ENCODE peak calls at places on chromosomes 7 and 10, in seven cellular contexts. V is Right ventricle myocardium superior, O is ureter, J is B cell, Z is MCF 10A, Y is AML-193, N is SJSA1. M is an unnamed sample.
A peak's percentile ranks its signal among the peaks of the same experiment; 100 is the strongest.

GRCh38 chr10:117444497-117445040 is 69.3 kb upstream of the PDZD8 start:
- DNase-seq in V (no peak), O (no peak), J (no peak), Z (no peak), Y (no peak), N (no peak), M (no peak)

GRCh38 chr7:3063016-3063753 is 19.5 kb upstream of the CARD11 start:
- DNase-seq in V (no peak), O (no peak), J (no peak), Z (no peak), Y (no peak), N (no peak), M (no peak)

GRCh38 chr10:22086730-22087364 is 83.3 kb upstream of the DNAJC1 start:
- DNase-seq in V (peak; percentile 94), O (peak; percentile 76), J (no peak), Z (peak; percentile 87), Y (no peak), N (no peak), M (peak; percentile 27)

GRCh38 chr10:112811741-112812551 is 138.1 kb upstream of the TCF7L2 start:
- DNase-seq in V (no peak), O (no peak), J (no peak), Z (peak; percentile 89), Y (no peak), N (peak; percentile 96), M (peak; percentile 93)

GRCh38 chr10:61606971-61607907 is 55.5 kb upstream of the CABCOCO1 start:
- DNase-seq in V (no peak), O (no peak), J (no peak), Z (peak; percentile 36), Y (no peak), N (no peak), M (no peak)

GRCh38 chr10:2949948-2950354 is 117.4 kb upstream of the PFKP start:
- DNase-seq in V (no peak), O (no peak), J (no peak), Z (peak; percentile 82), Y (no peak), N (peak; percentile 64), M (peak; percentile 25)

GRCh38 chr10:26430641-26431163 is 7.4 kb upstream of the APBB1IP start:
- DNase-seq in V (no peak), O (no peak), J (peak; percentile 64), Z (no peak), Y (peak; percentile 84), N (no peak), M (no peak)

GRCh38 chr7:26857534-26858228 is 6.7 kb downstream of the SKAP2 start:
- DNase-seq in V (no peak), O (no peak), J (peak; percentile 56), Z (peak; percentile 77), Y (no peak), N (no peak), M (peak; percentile 51)

GRCh38 chr7:50267525-50268041 is 36.9 kb upstream of the IKZF1 start:
- DNase-seq in V (no peak), O (no peak), J (no peak), Z (no peak), Y (no peak), N (no peak), M (no peak)

GRCh38 chr10:132681858-132682755 is 103.8 kb downstream of the NKX6-2 start:
- DNase-seq in V (peak; percentile 28), O (no peak), J (no peak), Z (no peak), Y (no peak), N (no peak), M (no peak)

GRCh38 chr10:17273403-17273802 is 45.4 kb downstream of the VIM start:
- DNase-seq in V (no peak), O (no peak), J (no peak), Z (peak; percentile 66), Y (no peak), N (peak; percentile 11), M (peak; percentile 88)

GRCh38 chr10:89032141-89032814 is 41.7 kb downstream of the FAS start:
- DNase-seq in V (no peak), O (no peak), J (no peak), Z (peak; percentile 89), Y (no peak), N (peak; percentile 60), M (peak; percentile 95)

GRCh38 chr7:133529861-133530260 is 277.0 kb downstream of the EXOC4 start:
- DNase-seq in V (no peak), O (no peak), J (no peak), Z (no peak), Y (no peak), N (no peak), M (no peak)

GRCh38 chr10:16520900-16521299 is 779 bp downstream of the C1QL3 start:
- DNase-seq in V (peak; percentile 46), O (peak; percentile 44), J (peak; percentile 10), Z (no peak), Y (no peak), N (no peak), M (peak; percentile 13)

GRCh38 chr7:26685636-26686035 is 178.8 kb downstream of the SKAP2 start:
- DNase-seq in V (no peak), O (no peak), J (no peak), Z (no peak), Y (no peak), N (no peak), M (no peak)

GRCh38 chr10:42548254-42548653 is 90.1 kb downstream of the ZNF33B start:
- DNase-seq in V (no peak), O (no peak), J (no peak), Z (no peak), Y (no peak), N (no peak), M (no peak)

GRCh38 chr10:6579904-6580278 is at the start of gene PRKCQ:
- DNase-seq in V (no peak), O (peak; percentile 46), J (no peak), Z (peak; percentile 17), Y (no peak), N (peak; percentile 15), M (no peak)